ENCODE peak calls at places on chromosome 14, in five cellular contexts. A is thyroid gland, U is tibial artery, G is G401, P is LHCN-M2. N is an unnamed sample.

GRCh38 chr14:52950898-52951729 is at the start of gene FERMT2:
- DNase-seq in A (peak), U (peak), G (peak), P (peak), N (peak)

GRCh38 chr14:94132285-94132887 is 3.0 kb upstream of the IFI27L2 start:
- DNase-seq in A (peak), U (peak), G (peak), P (peak), N (peak)

GRCh38 chr14:81303258-81303935 is 82.6 kb upstream of the GTF2A1 start:
- DNase-seq in A (peak), U (no peak), G (no peak), P (peak), N (no peak)

GRCh38 chr14:23352506-23353432 is at the start of gene SLC22A17:
- DNase-seq in A (peak), U (peak), G (peak), P (peak), N (peak)

GRCh38 chr14:59788176-59788575 is 82.4 kb downstream of the RTN1 start:
- DNase-seq in A (no peak), U (no peak), G (peak), P (no peak), N (no peak)

GRCh38 chr14:38199768-38200167 is 7.9 kb upstream of the SSTR1 start:
- DNase-seq in A (no peak), U (no peak), G (no peak), P (no peak), N (no peak)

GRCh38 chr14:75452900-75453816 is 25.3 kb downstream of the JDP2 start:
- DNase-seq in A (peak), U (peak), G (no peak), P (peak), N (peak)

GRCh38 chr14:63248211-63248610 is 44.0 kb downstream of the RHOJ start:
- DNase-seq in A (no peak), U (no peak), G (no peak), P (no peak), N (no peak)

GRCh38 chr14:97824218-97824617 is 1027.0 kb downstream of the VRK1 start:
- DNase-seq in A (no peak), U (no peak), G (no peak), P (no peak), N (no peak)

GRCh38 chr14:89540009-89540829 is 123.2 kb upstream of the FOXN3 start:
- DNase-seq in A (no peak), U (no peak), G (no peak), P (peak), N (no peak)

GRCh38 chr14:53470351-53471043 is 317.4 kb upstream of the DDHD1 start:
- DNase-seq in A (peak), U (no peak), G (no peak), P (peak), N (no peak)

N was measured in RPMI7951.